ENCODE peak calls at places on chromosomes 6 and 20, in ten cellular contexts. One of them, this sample, is unnamed.

GRCh38 chr6:83371428-83371827 is 59.4 kb downstream of the ME1 start:
- DNase-seq in breast epithelium: no peak
- DNase-seq in IMR-90: peak; percentile 84
- DNase-seq in uterus: no peak
- DNase-seq in GM06990: no peak
- DNase-seq in brain microvascular endothelial cell: peak; percentile 24
- DNase-seq in GM12865: no peak
- DNase-seq in cardiac fibroblast: peak; percentile 65
- DNase-seq in cardiac muscle cell: no peak
- DNase-seq in lower lobe of right lung: no peak
- DNase-seq in this sample: peak; percentile 55

GRCh38 chr6:89267918-89268317 is 47.2 kb downstream of the GABRR2 start:
- DNase-seq in cardiac muscle cell: no peak
- DNase-seq in cardiac fibroblast: no peak
- DNase-seq in GM12865: no peak
- DNase-seq in lower lobe of right lung: no peak
- DNase-seq in breast epithelium: no peak
- DNase-seq in GM06990: no peak
- DNase-seq in uterus: no peak
- DNase-seq in brain microvascular endothelial cell: no peak
- DNase-seq in IMR-90: no peak
- DNase-seq in this sample: no peak

GRCh38 chr6:56909115-56909907 is 45.6 kb upstream of the BEND6 start:
- DNase-seq in lower lobe of right lung: no peak
- DNase-seq in brain microvascular endothelial cell: no peak
- DNase-seq in GM12865: no peak
- DNase-seq in GM06990: no peak
- DNase-seq in IMR-90: peak; percentile 54
- DNase-seq in breast epithelium: no peak
- DNase-seq in uterus: no peak
- DNase-seq in cardiac muscle cell: no peak
- DNase-seq in cardiac fibroblast: peak; percentile 35
- DNase-seq in this sample: no peak

GRCh38 chr6:30964075-30964474 is 19.4 kb upstream of the MUC21 start:
- DNase-seq in breast epithelium: no peak
- DNase-seq in lower lobe of right lung: no peak
- DNase-seq in GM12865: no peak
- DNase-seq in IMR-90: no peak
- DNase-seq in GM06990: no peak
- DNase-seq in uterus: no peak
- DNase-seq in cardiac fibroblast: no peak
- DNase-seq in cardiac muscle cell: no peak
- DNase-seq in brain microvascular endothelial cell: no peak
- DNase-seq in this sample: no peak

GRCh38 chr6:123745877-123746276 is 57.8 kb upstream of the NKAIN2 start:
- DNase-seq in IMR-90: peak; percentile 5
- DNase-seq in breast epithelium: no peak
- DNase-seq in cardiac fibroblast: peak; percentile 22
- DNase-seq in brain microvascular endothelial cell: peak; percentile 56
- DNase-seq in uterus: no peak
- DNase-seq in cardiac muscle cell: no peak
- DNase-seq in GM12865: no peak
- DNase-seq in lower lobe of right lung: no peak
- DNase-seq in GM06990: no peak
- DNase-seq in this sample: peak; percentile 36

GRCh38 chr6:35511183-35511941 is 1.3 kb downstream of the TULP1 start:
- DNase-seq in uterus: no peak
- DNase-seq in brain microvascular endothelial cell: no peak
- DNase-seq in GM06990: no peak
- DNase-seq in lower lobe of right lung: no peak
- DNase-seq in IMR-90: no peak
- DNase-seq in breast epithelium: no peak
- DNase-seq in cardiac fibroblast: no peak
- DNase-seq in cardiac muscle cell: no peak
- DNase-seq in GM12865: no peak
- DNase-seq in this sample: no peak

GRCh38 chr20:31869942-31870702 is at the start of the genes DUSP15 and TTLL9:
- DNase-seq in lower lobe of right lung: peak; percentile 61
- DNase-seq in brain microvascular endothelial cell: no peak
- DNase-seq in cardiac muscle cell: peak; percentile 68
- DNase-seq in GM06990: no peak
- DNase-seq in cardiac fibroblast: no peak
- DNase-seq in GM12865: no peak
- DNase-seq in breast epithelium: no peak
- DNase-seq in IMR-90: no peak
- DNase-seq in uterus: no peak
- DNase-seq in this sample: no peak

GRCh38 chr6:116246089-116246488 is 7.8 kb downstream of the TSPYL4 start:
- DNase-seq in uterus: no peak
- DNase-seq in brain microvascular endothelial cell: peak; percentile 84
- DNase-seq in GM06990: no peak
- DNase-seq in GM12865: no peak
- DNase-seq in cardiac fibroblast: peak; percentile 75
- DNase-seq in IMR-90: peak; percentile 87
- DNase-seq in lower lobe of right lung: no peak
- DNase-seq in breast epithelium: no peak
- DNase-seq in cardiac muscle cell: no peak
- DNase-seq in this sample: peak; percentile 43

GRCh38 chr6:81511423-81511822 is 241.1 kb downstream of the TENT5A start:
- DNase-seq in breast epithelium: no peak
- DNase-seq in brain microvascular endothelial cell: peak; percentile 2
- DNase-seq in GM06990: no peak
- DNase-seq in lower lobe of right lung: no peak
- DNase-seq in cardiac muscle cell: no peak
- DNase-seq in IMR-90: no peak
- DNase-seq in cardiac fibroblast: no peak
- DNase-seq in uterus: no peak
- DNase-seq in GM12865: no peak
- DNase-seq in this sample: peak; percentile 3

GRCh38 chr6:30870546-30870945 is 13.8 kb upstream of the DDR1 start:
- DNase-seq in GM06990: no peak
- DNase-seq in lower lobe of right lung: no peak
- DNase-seq in breast epithelium: no peak
- DNase-seq in uterus: no peak
- DNase-seq in GM12865: no peak
- DNase-seq in cardiac fibroblast: no peak
- DNase-seq in brain microvascular endothelial cell: no peak
- DNase-seq in cardiac muscle cell: no peak
- DNase-seq in IMR-90: no peak
- DNase-seq in this sample: no peak

DNA sequence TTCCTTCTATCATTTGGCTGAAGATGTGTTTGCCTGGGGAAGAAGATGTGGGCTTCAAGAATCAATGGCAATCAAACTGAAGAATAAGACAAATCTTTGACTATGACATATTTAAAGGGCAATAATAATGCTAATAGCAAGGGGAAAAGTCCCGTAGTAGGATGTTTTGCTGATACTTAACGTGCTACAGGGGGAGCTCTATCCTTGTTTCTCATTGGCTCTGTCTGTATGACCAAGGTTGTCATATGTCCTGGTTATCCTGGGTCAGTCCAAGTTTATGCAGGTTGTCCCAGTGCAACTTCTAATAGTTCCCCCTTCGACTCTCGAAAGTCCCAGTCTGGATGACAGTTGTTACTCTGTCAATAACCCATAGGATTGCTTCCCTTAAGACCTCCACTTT is 321.3 kb downstream of the DHX35 start:
- DNase-seq in cardiac fibroblast: no peak
- DNase-seq in GM06990: no peak
- DNase-seq in uterus: no peak
- DNase-seq in IMR-90: no peak
- DNase-seq in breast epithelium: no peak
- DNase-seq in lower lobe of right lung: no peak
- DNase-seq in GM12865: no peak
- DNase-seq in brain microvascular endothelial cell: no peak
- DNase-seq in cardiac muscle cell: no peak
- DNase-seq in this sample: no peak
- TF ChIP-seq CTCF in cardiac fibroblast: no peak
- TF ChIP-seq CTCF in GM06990: peak; percentile 15
- TF ChIP-seq CTCF in uterus: no peak
- TF ChIP-seq CTCF in IMR-90: no peak
- TF ChIP-seq CTCF in breast epithelium: no peak
- TF ChIP-seq CTCF in lower lobe of right lung: no peak
- TF ChIP-seq CTCF in GM12865: no peak
- TF ChIP-seq CTCF in brain microvascular endothelial cell: no peak
- TF ChIP-seq CTCF in cardiac muscle cell: no peak
- TF ChIP-seq CTCF in this sample: peak; percentile 6

GRCh38 chr6:144349690-144350132 is 64.6 kb downstream of the UTRN start:
- DNase-seq in GM06990: no peak
- DNase-seq in brain microvascular endothelial cell: peak; percentile 57
- DNase-seq in cardiac muscle cell: no peak
- DNase-seq in breast epithelium: no peak
- DNase-seq in uterus: no peak
- DNase-seq in IMR-90: peak; percentile 53
- DNase-seq in lower lobe of right lung: no peak
- DNase-seq in cardiac fibroblast: peak; percentile 85
- DNase-seq in GM12865: peak; percentile 66
- DNase-seq in this sample: peak; percentile 71
- H3K4me3 ChIP-seq in GM06990: peak overlapping the region; percentile 41
- H3K4me3 ChIP-seq in brain microvascular endothelial cell: no peak overlapping the region
- H3K4me3 ChIP-seq in cardiac muscle cell: no peak overlapping the region
- H3K4me3 ChIP-seq in breast epithelium: no peak overlapping the region
- H3K4me3 ChIP-seq in uterus: no peak overlapping the region
- H3K4me3 ChIP-seq in IMR-90: no peak overlapping the region
- H3K4me3 ChIP-seq in lower lobe of right lung: no peak overlapping the region
- H3K4me3 ChIP-seq in cardiac fibroblast: no peak overlapping the region
- H3K4me3 ChIP-seq in GM12865: peak overlapping the region; percentile 54
- H3K4me3 ChIP-seq in this sample: no peak overlapping the region

GRCh38 chr20:61024390-61024789 is 227.7 kb upstream of the CDH4 start:
- DNase-seq in GM12865: no peak
- DNase-seq in uterus: no peak
- DNase-seq in IMR-90: no peak
- DNase-seq in breast epithelium: no peak
- DNase-seq in brain microvascular endothelial cell: no peak
- DNase-seq in cardiac muscle cell: no peak
- DNase-seq in GM06990: no peak
- DNase-seq in lower lobe of right lung: no peak
- DNase-seq in cardiac fibroblast: no peak
- DNase-seq in this sample: no peak

GRCh38 chr20:61026173-61026572 is 225.9 kb upstream of the CDH4 start:
- DNase-seq in brain microvascular endothelial cell: no peak
- DNase-seq in cardiac fibroblast: no peak
- DNase-seq in lower lobe of right lung: no peak
- DNase-seq in GM12865: no peak
- DNase-seq in breast epithelium: no peak
- DNase-seq in GM06990: no peak
- DNase-seq in IMR-90: no peak
- DNase-seq in cardiac muscle cell: no peak
- DNase-seq in uterus: no peak
- DNase-seq in this sample: no peak

GRCh38 chr20:61026731-61027130 is 225.3 kb upstream of the CDH4 start:
- DNase-seq in IMR-90: no peak
- DNase-seq in cardiac fibroblast: no peak
- DNase-seq in uterus: no peak
- DNase-seq in brain microvascular endothelial cell: no peak
- DNase-seq in lower lobe of right lung: no peak
- DNase-seq in breast epithelium: no peak
- DNase-seq in GM12865: no peak
- DNase-seq in GM06990: no peak
- DNase-seq in cardiac muscle cell: no peak
- DNase-seq in this sample: no peak

GRCh38 chr20:61023612-61024011 is 228.4 kb upstream of the CDH4 start:
- DNase-seq in lower lobe of right lung: no peak
- DNase-seq in uterus: no peak
- DNase-seq in GM06990: no peak
- DNase-seq in GM12865: no peak
- DNase-seq in brain microvascular endothelial cell: no peak
- DNase-seq in cardiac muscle cell: no peak
- DNase-seq in IMR-90: no peak
- DNase-seq in cardiac fibroblast: no peak
- DNase-seq in breast epithelium: no peak
- DNase-seq in this sample: no peak

GRCh38 chr20:61025536-61025935 is 226.5 kb upstream of the CDH4 start:
- DNase-seq in GM06990: no peak
- DNase-seq in uterus: no peak
- DNase-seq in cardiac muscle cell: no peak
- DNase-seq in lower lobe of right lung: no peak
- DNase-seq in breast epithelium: no peak
- DNase-seq in IMR-90: no peak
- DNase-seq in brain microvascular endothelial cell: no peak
- DNase-seq in cardiac fibroblast: no peak
- DNase-seq in GM12865: no peak
- DNase-seq in this sample: no peak
- TF ChIP-seq CTCF in GM06990: no peak
- TF ChIP-seq CTCF in uterus: no peak
- TF ChIP-seq CTCF in cardiac muscle cell: no peak
- TF ChIP-seq CTCF in lower lobe of right lung: no peak
- TF ChIP-seq CTCF in breast epithelium: no peak
- TF ChIP-seq CTCF in IMR-90: no peak
- TF ChIP-seq CTCF in brain microvascular endothelial cell: no peak
- TF ChIP-seq CTCF in cardiac fibroblast: no peak
- TF ChIP-seq CTCF in GM12865: no peak
- TF ChIP-seq CTCF in this sample: no peak

DNA sequence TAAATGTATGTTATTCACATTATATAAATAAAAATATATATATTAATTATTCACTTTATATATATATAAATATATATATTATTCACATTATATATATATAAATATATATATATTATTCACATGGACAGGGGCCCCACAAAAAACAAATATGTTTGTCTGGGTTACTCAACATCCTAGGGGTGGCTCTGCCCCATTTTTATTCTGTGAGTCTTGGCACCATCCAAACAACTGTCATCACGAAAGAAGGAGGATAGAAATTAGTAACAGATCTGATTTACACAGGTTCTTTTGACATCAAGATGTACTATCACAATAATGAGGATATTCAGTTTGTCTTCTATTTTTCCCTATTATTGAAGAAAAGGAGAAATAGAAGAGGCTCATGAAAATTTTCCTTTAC is 187.3 kb downstream of the GPX5 start:
- DNase-seq in GM06990: no peak
- DNase-seq in IMR-90: no peak
- DNase-seq in cardiac fibroblast: no peak
- DNase-seq in cardiac muscle cell: no peak
- DNase-seq in uterus: no peak
- DNase-seq in GM12865: no peak
- DNase-seq in lower lobe of right lung: no peak
- DNase-seq in breast epithelium: no peak
- DNase-seq in brain microvascular endothelial cell: no peak
- DNase-seq in this sample: no peak
- H3K4me3 ChIP-seq in GM06990: no peak overlapping the region
- H3K4me3 ChIP-seq in IMR-90: no peak overlapping the region
- H3K4me3 ChIP-seq in cardiac fibroblast: no peak overlapping the region
- H3K4me3 ChIP-seq in cardiac muscle cell: no peak overlapping the region
- H3K4me3 ChIP-seq in uterus: no peak overlapping the region
- H3K4me3 ChIP-seq in GM12865: no peak overlapping the region
- H3K4me3 ChIP-seq in lower lobe of right lung: no peak overlapping the region
- H3K4me3 ChIP-seq in breast epithelium: no peak overlapping the region
- H3K4me3 ChIP-seq in brain microvascular endothelial cell: no peak overlapping the region
- H3K4me3 ChIP-seq in this sample: no peak overlapping the region